ENCODE peak calls at places on chromosome 10, in five cellular contexts. Z is NCI-H1436, P is NCI-H510A, E is A549, R is cardiac muscle cell. L is an unnamed sample.

GRCh38 chr10:97095701-97096300 is 90.0 kb downstream of the SLIT1 start:
- DNase-seq in Z (no peak), P (no peak), E (no peak), R (no peak), L (no peak)

GRCh38 chr10:113412161-113412560 is 140.7 kb upstream of the HABP2 start:
- DNase-seq in Z (no peak), P (no peak), E (no peak), R (no peak), L (no peak)

GRCh38 chr10:74223755-74224530 is 72.9 kb downstream of the ADK start:
- DNase-seq in Z (no peak), P (no peak), E (peak; percentile 64), R (peak; percentile 32), L (peak; percentile 89)

GRCh38 chr10:86556532-86556931 is 34.9 kb upstream of the WAPL start:
- DNase-seq in Z (no peak), P (peak; percentile 65), E (no peak), R (no peak), L (no peak)

GRCh38 chr10:131816157-131816775 is 84.5 kb upstream of the PPP2R2D start:
- DNase-seq in Z (no peak), P (no peak), E (no peak), R (no peak), L (no peak)

GRCh38 chr10:80187465-80188409 is 17.6 kb downstream of the ANXA11 start:
- DNase-seq in Z (no peak), P (peak; percentile 71), E (no peak), R (no peak), L (no peak)

GRCh38 chr10:52215745-52216361 is 98.2 kb upstream of the DKK1 start:
- DNase-seq in Z (peak; percentile 35), P (no peak), E (peak; percentile 24), R (peak; percentile 81), L (peak; percentile 32)

GRCh38 chr10:123573236-123574147 is 92.7 kb upstream of the GPR26 start:
- DNase-seq in Z (peak; percentile 63), P (peak; percentile 79), E (peak; percentile 77), R (peak; percentile 27), L (peak; percentile 83)

GRCh38 chr10:100805543-100806355 is 60.4 kb downstream of the PAX2 start:
- DNase-seq in Z (no peak), P (no peak), E (no peak), R (no peak), L (no peak)

L was measured in trophoblast cell.